ENCODE peak calls at places on chromosomes 13 and 19, in five cellular contexts. B is LHCN-M2; S is CD8-positive, alpha-beta memory T cell; U is Panc1; E is transverse colon. I is an unnamed sample.

GRCh38 chr13:66577358-66577757 is 652.8 kb downstream of the PCDH9 start:
- DNase-seq in U (no peak), E (no peak), S (no peak), B (no peak), I (no peak)

GRCh38 chr19:8240274-8241229 is 31.4 kb downstream of the CERS4 start:
- DNase-seq in E (peak; percentile 82), U (no peak), S (peak; percentile 84), B (peak; percentile 84), I (peak; percentile 52)

GRCh38 chr19:22784051-22784450 is at the start of gene ZNF99:
- DNase-seq in B (no peak), S (no peak), U (no peak), E (no peak), I (no peak)

GRCh38 chr13:37065893-37066526 is 6.5 kb upstream of the SUPT20H start:
- DNase-seq in S (no peak), U (no peak), B (no peak), E (no peak), I (no peak)

GRCh38 chr13:32639502-32640105 is 53.4 kb downstream of the PDS5B start:
- DNase-seq in B (peak; percentile 62), E (peak; percentile 57), U (peak; percentile 30), S (peak; percentile 72), I (peak; percentile 65)

GRCh38 chr19:21322528-21322927 is 6.7 kb downstream of the ZNF708 start:
- DNase-seq in B (no peak), E (no peak), S (no peak), U (no peak), I (no peak)

GRCh38 chr13:81929988-81930387 is 1589.1 kb upstream of the SPRY2 start:
- DNase-seq in E (no peak), U (no peak), S (no peak), B (no peak), I (peak; percentile 4)

GRCh38 chr19:57438925-57439324 is 3.8 kb downstream of the ZNF749 start:
- DNase-seq in B (no peak), S (no peak), U (no peak), E (no peak), I (no peak)

GRCh38 chr19:32309711-32310390 is 35.6 kb upstream of the ZNF507 start:
- DNase-seq in U (no peak), B (no peak), E (no peak), S (no peak), I (no peak)

GRCh38 chr13:46295531-46296464 is 84.1 kb downstream of the LRRC63 start:
- DNase-seq in U (no peak), B (peak; percentile 61), E (peak; percentile 34), S (peak; percentile 88), I (peak; percentile 31)

GRCh38 chr13:42039946-42040729 is 8.3 kb upstream of the DGKH start:
- DNase-seq in B (peak; percentile 82), U (no peak), S (peak; percentile 93), E (peak; percentile 95), I (peak; percentile 83)

GRCh38 chr19:50784710-50785109 is 5.5 kb upstream of the ACP4 start:
- DNase-seq in U (no peak), E (no peak), B (no peak), S (no peak), I (no peak)

GRCh38 chr13:70162141-70162540 is 53.9 kb upstream of the KLHL1 start:
- DNase-seq in B (no peak), U (no peak), E (no peak), S (no peak), I (no peak)

GRCh38 chr13:29799041-29799440 is 51.4 kb downstream of the UBL3 start:
- DNase-seq in U (no peak), S (no peak), E (no peak), B (no peak), I (no peak)

GRCh38 chr19:1453525-1454371 is 3.8 kb downstream of the APC2 start:
- DNase-seq in U (no peak), S (no peak), B (peak; percentile 77), E (no peak), I (no peak)

GRCh38 chr13:27038323-27038722 is 133.3 kb downstream of the USP12 start:
- DNase-seq in E (no peak), B (peak; percentile 74), U (no peak), S (no peak), I (no peak)

GRCh38 chr13:90105881-90106496 is 1241.5 kb upstream of the MIR17HG start:
- DNase-seq in B (peak; percentile 61), E (no peak), S (no peak), U (no peak), I (no peak)

GRCh38 chr19:44401108-44401786 is at the start of gene ZNF285:
- DNase-seq in U (peak; percentile 67), S (peak; percentile 80), E (peak; percentile 90), B (peak; percentile 98), I (peak; percentile 93)

GRCh38 chr13:75648446-75648845 is 12.3 kb downstream of the LMO7 start:
- DNase-seq in B (no peak), S (no peak), E (no peak), U (no peak), I (no peak)

GRCh38 chr19:33819875-33820781 is 23.5 kb downstream of the KCTD15 start:
- DNase-seq in B (no peak), S (no peak), U (no peak), E (peak; percentile 82), I (peak; percentile 58)

GRCh38 chr19:43620061-43621001 is 902 bp upstream of the ZNF428 start:
- DNase-seq in E (no peak), B (no peak), U (no peak), S (peak; percentile 90), I (no peak)

GRCh38 chr19:49097453-49098288 is 12.4 kb downstream of the SNRNP70 start:
- DNase-seq in B (peak; percentile 67), E (peak; percentile 77), U (peak; percentile 65), S (peak; percentile 84), I (peak; percentile 74)

GRCh38 chr13:111187879-111188643 is 73.0 kb downstream of the ARHGEF7 start:
- DNase-seq in S (no peak), E (no peak), U (no peak), B (no peak), I (peak; percentile 37)

GRCh38 chr19:50000038-50000890 is 24.9 kb downstream of the VRK3 start:
- DNase-seq in U (no peak), B (no peak), E (no peak), S (no peak), I (no peak)

GRCh38 chr13:68369739-68370138 is 1139.6 kb upstream of the PCDH9 start:
- DNase-seq in U (no peak), B (no peak), S (no peak), E (no peak), I (no peak)

GRCh38 chr19:17473041-17473440 is 2.7 kb downstream of the SLC27A1 start:
- DNase-seq in E (no peak), B (peak; percentile 78), U (no peak), S (no peak), I (peak; percentile 44)

GRCh38 chr13:44969858-44970484 is 19.3 kb downstream of the NUFIP1 start:
- DNase-seq in B (peak; percentile 67), S (no peak), E (no peak), U (no peak), I (peak; percentile 62)

GRCh38 chr19:44570984-44571684 is 41.7 kb upstream of the CEACAM20 start:
- DNase-seq in U (peak; percentile 38), S (no peak), B (peak; percentile 80), E (peak; percentile 67), I (peak; percentile 92)

GRCh38 chr19:45311640-45312039 is 11.0 kb downstream of the CKM start:
- DNase-seq in S (no peak), U (no peak), B (no peak), E (no peak), I (no peak)

GRCh38 chr19:40321076-40321475 is 27.1 kb downstream of the C19orf47 start:
- DNase-seq in B (no peak), E (no peak), S (no peak), U (no peak), I (no peak)

GRCh38 chr13:51928231-51928630 is 66.5 kb downstream of the CCDC70 start:
- DNase-seq in B (no peak), U (no peak), E (no peak), S (no peak), I (no peak)

GRCh38 chr13:113404723-113405471 is 41.0 kb upstream of the GRTP1 start:
- DNase-seq in U (no peak), B (no peak), S (no peak), E (no peak), I (no peak)

I was measured in small intestine.